ENCODE peak calls at places on chromosomes 11 and 22, in nine cellular contexts. D is stimulated activated CD8-positive, alpha-beta memory T cell treated with anti-CD3 and anti-CD28 coated beads, Interleukin-7, amount 100 ng/mL, for 4 hours; X is COR-L47; L is dorsolateral prefrontal cortex; Q is KBM-7; A is EH; T is SW 1271; E is AG08396; G is CD8-positive, alpha-beta T cell. Z is an unnamed sample.

GRCh38 chr11:28675183-28675582 is 567.0 kb downstream of the METTL15 start:
- DNase-seq in D (no peak), X (no peak), L (no peak), Q (no peak), A (no peak), T (no peak), E (no peak), G (no peak), Z (no peak)

GRCh38 chr22:39448205-39449054 is 8.4 kb upstream of the MGAT3 start:
- DNase-seq in D (no peak), X (no peak), L (no peak), Q (no peak), A (no peak), T (no peak), E (no peak), G (no peak), Z (no peak)

GRCh38 chr11:19071255-19071654 is 10.7 kb upstream of the MRGPRX2 start:
- DNase-seq in D (peak), X (peak), L (peak), Q (peak), A (peak), T (peak), E (peak), G (peak), Z (peak)

GRCh38 chr11:2097356-2097997 is 41.7 kb downstream of the IGF2 start:
- DNase-seq in D (no peak), X (no peak), L (no peak), Q (no peak), A (peak), T (no peak), E (peak), G (no peak), Z (peak)

GRCh38 chr11:1234054-1234720 is 11.3 kb downstream of the MUC5B start:
- DNase-seq in D (no peak), X (no peak), L (no peak), Q (no peak), A (no peak), T (no peak), E (no peak), G (no peak), Z (no peak)

GRCh38 chr22:49533886-49534285 is 293.8 kb downstream of the BRD1 start:
- DNase-seq in D (no peak), X (no peak), L (no peak), Q (no peak), A (no peak), T (no peak), E (no peak), G (no peak), Z (no peak)

GRCh38 chr11:134124660-134125451 is 56.0 kb downstream of the JAM3 start:
- DNase-seq in D (no peak), X (no peak), L (peak), Q (no peak), A (peak), T (no peak), E (no peak), G (peak), Z (peak)

GRCh38 chr11:102194983-102195382 is 84.7 kb downstream of the YAP1 start:
- DNase-seq in D (no peak), X (no peak), L (no peak), Q (no peak), A (no peak), T (no peak), E (no peak), G (no peak), Z (no peak)